ENCODE peak calls at places on chromosomes 1 and 21, in eight cellular contexts. U is pancreas, B is lower lobe of right lung, R is kidney tubule cell, D is tibial nerve, H is adrenal gland, O is Caki2, Z is psoas muscle. Q is an unnamed sample.

GRCh38 chr1:9442986-9443385 is 96.3 kb upstream of the SLC25A33 start:
- DNase-seq in U (no peak), B (no peak), R (no peak), D (no peak), H (no peak), O (no peak), Z (no peak), Q (no peak)

GRCh38 chr21:45554477-45555175 is 12.4 kb upstream of the SLC19A1 start:
- DNase-seq in U (peak), B (peak), R (peak), D (peak), H (peak), O (peak), Z (peak), Q (peak)

GRCh38 chr1:172697463-172698100 is 38.7 kb downstream of the FASLG start:
- DNase-seq in U (no peak), B (no peak), R (no peak), D (no peak), H (no peak), O (no peak), Z (no peak), Q (no peak)

GRCh38 chr1:56397409-56397808 is 182.0 kb downstream of the PLPP3 start:
- DNase-seq in U (no peak), B (no peak), R (no peak), D (no peak), H (no peak), O (no peak), Z (no peak), Q (no peak)

GRCh38 chr1:204150702-204151561 is 912 bp downstream of the ETNK2 start:
- DNase-seq in U (peak), B (peak), R (no peak), D (peak), H (no peak), O (no peak), Z (peak), Q (no peak)

GRCh38 chr21:32806810-32807386 is 35.3 kb upstream of the PAXBP1 start:
- DNase-seq in U (no peak), B (no peak), R (peak), D (no peak), H (no peak), O (no peak), Z (no peak), Q (no peak)

GRCh38 chr1:42081475-42081874 is 71.7 kb upstream of the GUCA2B start:
- DNase-seq in U (peak), B (peak), R (no peak), D (no peak), H (no peak), O (no peak), Z (no peak), Q (no peak)

GRCh38 chr1:119275145-119275929 is 93.2 kb upstream of the HAO2 start:
- DNase-seq in U (peak), B (no peak), R (peak), D (peak), H (peak), O (peak), Z (no peak), Q (peak)

GRCh38 chr1:88422037-88422436 is 262.0 kb upstream of the PKN2 start:
- DNase-seq in U (no peak), B (no peak), R (no peak), D (no peak), H (no peak), O (no peak), Z (no peak), Q (no peak)

GRCh38 chr1:32250893-32251716 is at the start of gene LCK:
- DNase-seq in U (no peak), B (no peak), R (no peak), D (no peak), H (no peak), O (no peak), Z (no peak), Q (no peak)

GRCh38 chr1:35931424-35932157 is 686 bp downstream of the AGO3 start:
- DNase-seq in U (peak), B (peak), R (peak), D (peak), H (peak), O (peak), Z (no peak), Q (no peak)

GRCh38 chr1:244918422-244919319 is 54.3 kb upstream of the HNRNPU start:
- DNase-seq in U (peak), B (peak), R (peak), D (no peak), H (peak), O (peak), Z (peak), Q (peak)